ENCODE peak calls at places on chromosomes 2 and 18, in five cellular contexts. K is transverse colon, W is astrocyte of the cerebellum, H is heart right ventricle, T is mesothelial cell of epicardium. Z is an unnamed sample.

GRCh38 chr2:183740241-183740640 is 616.0 kb downstream of the NUP35 start:
- DNase-seq in W (no peak), K (no peak), H (no peak), T (no peak), Z (no peak)

GRCh38 chr2:30920511-30920910 is 113.3 kb upstream of the CAPN13 start:
- DNase-seq in T (no peak), K (no peak), W (no peak), H (no peak), Z (no peak)

GRCh38 chr2:196183172-196183473 is 11.7 kb upstream of the STK17B start:
- DNase-seq in H (no peak), W (no peak), T (no peak), K (no peak), Z (no peak)

GRCh38 chr2:216392018-216392562 is 19.8 kb upstream of the MARCHF4 start:
- DNase-seq in H (no peak), T (no peak), K (no peak), W (no peak), Z (no peak)

GRCh38 chr2:73260338-73260984 is 23.8 kb downstream of the FBXO41 start:
- DNase-seq in W (peak), K (peak), H (no peak), T (no peak), Z (no peak)

GRCh38 chr2:230765611-230766300 is 53.1 kb downstream of the CAB39 start:
- DNase-seq in W (no peak), K (no peak), H (no peak), T (no peak), Z (no peak)

GRCh38 chr2:74053959-74054715 is 69.4 kb downstream of the TET3 start:
- DNase-seq in K (no peak), W (no peak), T (no peak), H (no peak), Z (no peak)

GRCh38 chr2:175366814-175367213 is 185.3 kb upstream of the ATP5MC3 start:
- DNase-seq in H (no peak), W (peak), T (no peak), K (peak), Z (peak)

GRCh38 chr18:79628416-79629248 is 51.0 kb upstream of the CTDP1 start:
- DNase-seq in T (no peak), W (no peak), K (no peak), H (no peak), Z (no peak)

GRCh38 chr2:160489096-160489495 is 4.5 kb downstream of the RBMS1 start:
- DNase-seq in W (no peak), T (no peak), H (no peak), K (no peak), Z (no peak)

GRCh38 chr2:44450806-44451205 is 89.1 kb downstream of the CAMKMT start:
- DNase-seq in H (no peak), W (no peak), K (no peak), T (no peak), Z (no peak)

GRCh38 chr2:33212151-33212550 is 264.3 kb upstream of the RASGRP3 start:
- DNase-seq in T (no peak), W (no peak), K (no peak), H (no peak), Z (no peak)

GRCh38 chr2:161103451-161103831 is 56.8 kb upstream of the TANK start:
- DNase-seq in W (no peak), H (no peak), T (no peak), K (no peak), Z (no peak)

GRCh38 chr2:138841459-138841858 is 61.3 kb upstream of the NXPH2 start:
- DNase-seq in W (no peak), K (no peak), H (no peak), T (no peak), Z (no peak)

GRCh38 chr2:75523313-75524275 is 37.1 kb downstream of the EVA1A start:
- DNase-seq in K (no peak), H (no peak), T (no peak), W (peak), Z (no peak)

GRCh38 chr2:99451280-99451679 is 38.5 kb downstream of the REV1 start:
- DNase-seq in H (no peak), W (peak), T (no peak), K (no peak), Z (no peak)

GRCh38 chr18:45849529-45849928 is 24.1 kb downstream of the SIGLEC15 start:
- DNase-seq in H (no peak), T (no peak), K (no peak), W (no peak), Z (no peak)

GRCh38 chr2:240166761-240167587 is 26.5 kb upstream of the OTOS start:
- DNase-seq in T (no peak), K (no peak), H (no peak), W (no peak), Z (no peak)

GRCh38 chr2:27194538-27195354 is 17.1 kb upstream of the ATRAID start:
- DNase-seq in K (no peak), W (no peak), T (no peak), H (no peak), Z (no peak)

GRCh38 chr2:99448556-99448955 is 41.3 kb downstream of the REV1 start:
- DNase-seq in H (no peak), W (peak), T (no peak), K (no peak), Z (no peak)

GRCh38 chr2:15752552-15753232 is 161.0 kb downstream of the DDX1 start:
- DNase-seq in K (no peak), H (no peak), T (no peak), W (no peak), Z (no peak)

GRCh38 chr2:74865770-74866674 is 32.1 kb downstream of the HK2 start:
- DNase-seq in H (no peak), K (no peak), T (no peak), W (no peak), Z (no peak)

GRCh38 chr18:50458366-50458765 is 83.5 kb downstream of the SKA1 start:
- DNase-seq in H (no peak), K (no peak), W (no peak), T (no peak), Z (no peak)

GRCh38 chr18:8507361-8507760 is 101.9 kb upstream of the RAB12 start:
- DNase-seq in K (no peak), W (no peak), H (no peak), T (no peak), Z (no peak)

GRCh38 chr2:20322527-20323300 is 27.9 kb downstream of the PUM2 start:
- DNase-seq in K (no peak), T (no peak), H (no peak), W (no peak), Z (no peak)

GRCh38 chr2:158586491-158586890 is 129.7 kb downstream of the PKP4 start:
- DNase-seq in K (no peak), T (no peak), H (no peak), W (peak), Z (no peak)

GRCh38 chr2:55140316-55141219 is 90.3 kb upstream of the RTN4 start:
- DNase-seq in W (no peak), T (no peak), H (no peak), K (no peak), Z (no peak)

GRCh38 chr2:188576657-188577056 is 285.0 kb downstream of the GULP1 start:
- DNase-seq in K (no peak), W (peak), T (no peak), H (no peak), Z (peak)

GRCh38 chr2:118902279-118903028 is 39.5 kb upstream of the MARCO start:
- DNase-seq in T (no peak), H (no peak), K (no peak), W (no peak), Z (no peak)

GRCh38 chr2:341912-342311 is 54.0 kb upstream of the ALKAL2 start:
- DNase-seq in T (no peak), K (no peak), W (no peak), H (no peak), Z (no peak)

GRCh38 chr2:26581266-26581990 is 59.7 kb downstream of the CIB4 start:
- DNase-seq in T (no peak), K (no peak), W (no peak), H (no peak), Z (no peak)

GRCh38 chr2:7900593-7900992 is 781.3 kb upstream of the ID2 start:
- DNase-seq in H (no peak), T (no peak), W (no peak), K (no peak), Z (no peak)

GRCh38 chr2:69013837-69014796 is 1.1 kb downstream of the ANTXR1 start:
- DNase-seq in H (no peak), K (no peak), W (no peak), T (no peak), Z (no peak)

GRCh38 chr2:69011611-69012157 is 1.3 kb upstream of the ANTXR1 start:
- DNase-seq in K (no peak), W (no peak), T (no peak), H (no peak), Z (no peak)

GRCh38 chr2:69010437-69011194 is 2.4 kb upstream of the ANTXR1 start:
- DNase-seq in T (no peak), W (no peak), H (no peak), K (no peak), Z (no peak)

GRCh38 chr2:69012310-69013122 is 463 bp upstream of the ANTXR1 start:
- DNase-seq in K (peak), T (peak), W (no peak), H (peak), Z (peak)

DNA sequence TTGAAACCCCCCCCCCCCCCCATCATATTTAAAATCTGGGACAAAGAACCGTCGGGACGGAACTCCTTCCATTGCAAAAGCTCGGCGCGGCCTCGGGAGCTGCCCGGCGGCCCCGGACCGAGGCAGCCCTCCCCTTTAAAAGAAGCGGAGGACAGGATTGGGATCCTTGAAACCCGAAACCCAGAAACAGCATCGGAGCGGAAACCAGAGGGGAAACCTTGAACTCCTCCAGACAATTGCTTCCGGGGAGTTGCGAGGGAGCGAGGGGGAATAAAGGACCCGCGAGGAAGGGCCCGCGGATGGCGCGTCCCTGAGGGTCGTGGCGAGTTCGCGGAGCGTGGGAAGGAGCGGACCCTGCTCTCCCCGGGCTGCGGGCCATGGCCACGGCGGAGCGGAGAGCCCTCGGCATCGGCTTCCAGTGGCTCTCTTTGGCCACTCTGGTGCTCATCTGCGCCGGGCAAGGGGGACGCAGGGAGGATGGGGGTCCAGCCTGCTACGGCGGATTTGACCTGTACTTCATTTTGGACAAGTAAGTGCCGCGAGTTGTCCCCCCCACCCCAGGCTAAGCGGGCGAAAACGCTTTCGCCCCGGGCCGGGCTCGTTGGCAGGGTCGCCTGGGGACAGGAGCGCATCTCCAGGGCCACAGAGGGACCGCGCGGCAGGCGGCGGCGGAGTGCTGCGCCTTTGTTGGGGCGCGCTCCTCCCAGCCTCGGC is at the start of gene ANTXR1:
- DNase-seq in W (peak), T (peak), H (peak), K (peak), Z (peak)
- TF ChIP-seq CTCF in W (no peak), T (no peak), H (no peak), K (no peak), Z (no peak)

GRCh38 chr18:13202571-13202970 is 16.0 kb upstream of the LDLRAD4 start:
- DNase-seq in T (no peak), W (no peak), K (no peak), H (no peak), Z (no peak)
- TF ChIP-seq CTCF in T (no peak), W (no peak), K (peak), H (no peak), Z (no peak)

DNA sequence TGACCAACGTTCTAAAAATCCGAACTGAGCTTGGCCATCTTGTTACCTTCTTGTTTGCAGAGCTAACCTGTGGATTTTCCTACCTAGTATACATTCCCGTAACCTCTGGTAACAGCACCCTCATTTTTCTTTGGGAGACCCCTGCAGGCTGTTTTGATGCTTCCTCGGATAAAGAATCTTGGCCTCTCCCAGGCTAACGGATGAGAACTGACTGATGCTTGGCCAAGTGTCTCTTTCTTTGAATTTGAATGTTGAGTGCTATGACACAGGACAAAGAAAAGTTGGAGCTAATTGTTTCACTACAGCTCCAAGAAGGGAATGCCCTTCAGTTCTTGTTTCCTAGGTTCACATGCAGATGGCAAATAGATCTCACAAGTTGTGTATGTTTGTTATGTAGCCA is 19.3 kb upstream of the CAVIN2 start:
- DNase-seq in W (no peak), H (no peak), K (no peak), T (no peak), Z (no peak)
- TF ChIP-seq CTCF in W (no peak), H (no peak), K (no peak), T (no peak), Z (peak)

DNA sequence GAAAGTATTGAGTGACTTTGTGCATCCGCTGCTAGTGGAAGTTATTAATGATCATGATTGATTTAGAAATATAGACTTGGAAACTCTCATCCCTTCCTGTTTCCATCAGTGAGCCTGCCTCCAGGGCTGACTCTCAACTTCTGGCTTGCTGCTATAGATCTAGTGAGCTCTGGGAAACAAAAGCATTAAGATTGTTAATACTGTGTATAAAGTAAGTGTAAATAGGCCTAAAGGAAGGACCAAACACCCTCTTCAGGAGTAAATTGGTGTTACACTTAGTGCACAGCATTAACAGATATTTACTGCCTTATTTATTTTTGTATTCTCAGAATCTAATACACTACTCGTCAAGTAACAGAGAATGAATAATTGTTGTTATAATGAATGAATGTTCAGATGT is 285.6 kb downstream of the THSD7B start:
- DNase-seq in T (no peak), H (no peak), W (no peak), K (no peak), Z (no peak)
- TF ChIP-seq CTCF in T (peak), H (no peak), W (no peak), K (no peak), Z (no peak)